ENCODE peak calls at places on chromosomes 13 and 19, in five cellular contexts. Z, S, D, R and G are unnamed samples.

GRCh38 chr13:47351798-47352197 is 454.9 kb upstream of the HTR2A start:
- DNase-seq in Z (no peak), S (no peak), D (no peak), R (no peak), G (no peak)

GRCh38 chr13:108496364-108497215 is 132.8 kb upstream of the MYO16 start:
- DNase-seq in Z (peak), S (no peak), D (peak), R (no peak), G (peak)

GRCh38 chr19:48511800-48512503 is at the start of gene LMTK3:
- DNase-seq in Z (peak), S (no peak), D (peak), R (no peak), G (no peak)

GRCh38 chr19:38523319-38523718 is 89.8 kb downstream of the RYR1 start:
- DNase-seq in Z (no peak), S (no peak), D (no peak), R (no peak), G (no peak)

GRCh38 chr19:42553292-42554045 is 25.2 kb upstream of the CEACAM1 start:
- DNase-seq in Z (peak), S (no peak), D (no peak), R (no peak), G (peak)

GRCh38 chr13:107678075-107678689 is 537.2 kb downstream of the LIG4 start:
- DNase-seq in Z (no peak), S (no peak), D (no peak), R (no peak), G (no peak)

GRCh38 chr19:41701401-41702075 is 6.9 kb upstream of the CEACAM5 start:
- DNase-seq in Z (no peak), S (no peak), D (no peak), R (no peak), G (no peak)

GRCh38 chr19:18839465-18840287 is 7.9 kb downstream of the UPF1 start:
- DNase-seq in Z (no peak), S (no peak), D (no peak), R (no peak), G (no peak)

GRCh38 chr13:50080158-50080855 is 65.1 kb downstream of the KCNRG start:
- DNase-seq in Z (peak), S (no peak), D (peak), R (peak), G (peak)

GRCh38 chr19:18176367-18177310 is 3.0 kb downstream of the IFI30 start:
- DNase-seq in Z (no peak), S (no peak), D (no peak), R (no peak), G (no peak)

GRCh38 chr13:96089139-96089538 is 768 bp upstream of the HS6ST3 start:
- DNase-seq in Z (no peak), S (no peak), D (no peak), R (no peak), G (no peak)

GRCh38 chr19:45306040-45306439 is 16.6 kb downstream of the CKM start:
- DNase-seq in Z (no peak), S (no peak), D (no peak), R (no peak), G (no peak)

GRCh38 chr13:82993417-82993816 is 888.9 kb downstream of the SLITRK1 start:
- DNase-seq in Z (no peak), S (no peak), D (no peak), R (no peak), G (no peak)

GRCh38 chr13:65985632-65986031 is 1244.5 kb downstream of the PCDH9 start:
- DNase-seq in Z (no peak), S (no peak), D (no peak), R (no peak), G (no peak)

GRCh38 chr19:57002765-57003164 is 117.0 kb upstream of the USP29 start:
- DNase-seq in Z (no peak), S (no peak), D (no peak), R (no peak), G (no peak)

GRCh38 chr13:47803131-47803530 is 197.9 kb downstream of the SUCLA2 start:
- DNase-seq in Z (no peak), S (no peak), D (no peak), R (no peak), G (no peak)

GRCh38 chr19:48390188-48391099 is 907 bp downstream of the KDELR1 start:
- DNase-seq in Z (peak), S (no peak), D (peak), R (no peak), G (peak)

GRCh38 chr13:110520431-110521295 is 40.9 kb downstream of the RAB20 start:
- DNase-seq in Z (peak), S (no peak), D (no peak), R (no peak), G (peak)

GRCh38 chr19:31955884-31956283 is 389.5 kb upstream of the ZNF507 start:
- DNase-seq in Z (no peak), S (no peak), D (no peak), R (no peak), G (no peak)

GRCh38 chr19:18304496-18305312 is 18.2 kb downstream of the LSM4 start:
- DNase-seq in Z (peak), S (no peak), D (peak), R (peak), G (peak)

GRCh38 chr19:47239610-47240296 is 8.8 kb upstream of the BBC3 start:
- DNase-seq in Z (peak), S (no peak), D (peak), R (no peak), G (peak)

GRCh38 chr13:113169277-113170272 is 11.1 kb downstream of the PROZ start:
- DNase-seq in Z (no peak), S (no peak), D (no peak), R (no peak), G (no peak)

GRCh38 chr13:38002596-38002995 is 133.0 kb upstream of the TRPC4 start:
- DNase-seq in Z (no peak), S (no peak), D (no peak), R (no peak), G (no peak)

GRCh38 chr13:74021507-74021906 is 112.7 kb downstream of the KLF12 start:
- DNase-seq in Z (no peak), S (no peak), D (no peak), R (no peak), G (no peak)

GRCh38 chr19:47232422-47233211 is 1.6 kb upstream of the BBC3 start:
- DNase-seq in Z (peak), S (no peak), D (peak), R (no peak), G (peak)

GRCh38 chr13:29182216-29182615 is 362.1 kb downstream of the MTUS2 start:
- DNase-seq in Z (no peak), S (no peak), D (no peak), R (no peak), G (no peak)

GRCh38 chr13:45220403-45220802 is 19.6 kb upstream of the KCTD4 start:
- DNase-seq in Z (no peak), S (no peak), D (no peak), R (no peak), G (no peak)

GRCh38 chr13:92739306-92739818 is 487.2 kb upstream of the GPC6 start:
- DNase-seq in Z (no peak), S (no peak), D (no peak), R (no peak), G (no peak)

GRCh38 chr13:44903596-44903995 is 85.7 kb downstream of the NUFIP1 start:
- DNase-seq in Z (peak), S (no peak), D (no peak), R (no peak), G (peak)

GRCh38 chr19:17406039-17406886 is 833 bp upstream of the BST2 start:
- DNase-seq in Z (no peak), S (no peak), D (peak), R (no peak), G (peak)

GRCh38 chr19:11504502-11505031 is 1.1 kb downstream of the ZNF653 start:
- DNase-seq in Z (no peak), S (no peak), D (no peak), R (no peak), G (no peak)

GRCh38 chr19:6744381-6745288 is 5.2 kb downstream of the TRIP10 start:
- DNase-seq in Z (peak), S (peak), D (no peak), R (no peak), G (peak)

GRCh38 chr13:40495620-40496001 is 170.8 kb downstream of the FOXO1 start:
- DNase-seq in Z (no peak), S (no peak), D (no peak), R (no peak), G (no peak)

GRCh38 chr13:100798739-100799361 is 124.3 kb upstream of the TMTC4 start:
- DNase-seq in Z (no peak), S (no peak), D (no peak), R (no peak), G (no peak)

GRCh38 chr19:49362048-49362925 is at the start of gene TEAD2:
- DNase-seq in Z (peak), S (peak), D (peak), R (no peak), G (peak)

GRCh38 chr19:41501854-41502253 is 58.9 kb downstream of the ERICH4 start:
- DNase-seq in Z (no peak), S (no peak), D (no peak), R (no peak), G (no peak)

GRCh38 chr19:751501-752341 is 809 bp downstream of the MISP start:
- DNase-seq in Z (peak), S (no peak), D (no peak), R (no peak), G (peak)